ENCODE peak calls at places on chromosomes 12 and 14, in nine cellular contexts. One of them, this sample, is unnamed.

GRCh38 chr14:65462411-65462810 is 49.9 kb downstream of the FUT8 start:
- DNase-seq in fibroblast of lung: peak
- DNase-seq in CD8-positive, alpha-beta T cell: no peak
- DNase-seq in left ventricle myocardium inferior: no peak
- DNase-seq in gastrocnemius medialis: no peak
- DNase-seq in BE2C: no peak
- DNase-seq in Caco-2: no peak
- DNase-seq in left lung: no peak
- DNase-seq in mammary epithelial cell: peak
- DNase-seq in this sample: peak

GRCh38 chr14:54549862-54550261 is 17.1 kb upstream of the SAMD4A start:
- DNase-seq in fibroblast of lung: peak
- DNase-seq in CD8-positive, alpha-beta T cell: no peak
- DNase-seq in left ventricle myocardium inferior: no peak
- DNase-seq in gastrocnemius medialis: no peak
- DNase-seq in BE2C: no peak
- DNase-seq in Caco-2: no peak
- DNase-seq in left lung: no peak
- DNase-seq in mammary epithelial cell: no peak
- DNase-seq in this sample: no peak

GRCh38 chr14:93772263-93772662 is 16.0 kb downstream of the PRIMA1 start:
- DNase-seq in fibroblast of lung: no peak
- DNase-seq in CD8-positive, alpha-beta T cell: no peak
- DNase-seq in left ventricle myocardium inferior: no peak
- DNase-seq in gastrocnemius medialis: peak
- DNase-seq in BE2C: no peak
- DNase-seq in Caco-2: no peak
- DNase-seq in left lung: no peak
- DNase-seq in mammary epithelial cell: no peak
- DNase-seq in this sample: no peak

GRCh38 chr14:29906256-29906885 is 21.3 kb downstream of the PRKD1 start:
- DNase-seq in fibroblast of lung: peak
- DNase-seq in CD8-positive, alpha-beta T cell: no peak
- DNase-seq in left ventricle myocardium inferior: no peak
- DNase-seq in gastrocnemius medialis: no peak
- DNase-seq in BE2C: no peak
- DNase-seq in Caco-2: no peak
- DNase-seq in left lung: no peak
- DNase-seq in mammary epithelial cell: peak
- DNase-seq in this sample: no peak

GRCh38 chr12:51818567-51819300 is 29.8 kb downstream of the FIGNL2 start:
- DNase-seq in fibroblast of lung: peak
- DNase-seq in CD8-positive, alpha-beta T cell: no peak
- DNase-seq in left ventricle myocardium inferior: no peak
- DNase-seq in gastrocnemius medialis: no peak
- DNase-seq in BE2C: no peak
- DNase-seq in Caco-2: no peak
- DNase-seq in left lung: no peak
- DNase-seq in mammary epithelial cell: no peak
- DNase-seq in this sample: peak

GRCh38 chr12:68279227-68280054 is 26.0 kb upstream of the IL22 start:
- DNase-seq in fibroblast of lung: peak
- DNase-seq in CD8-positive, alpha-beta T cell: no peak
- DNase-seq in left ventricle myocardium inferior: no peak
- DNase-seq in gastrocnemius medialis: no peak
- DNase-seq in BE2C: peak
- DNase-seq in Caco-2: no peak
- DNase-seq in left lung: no peak
- DNase-seq in mammary epithelial cell: no peak
- DNase-seq in this sample: no peak

GRCh38 chr12:113181975-113182374 is 3.3 kb downstream of the DDX54 start:
- DNase-seq in fibroblast of lung: no peak
- DNase-seq in CD8-positive, alpha-beta T cell: no peak
- DNase-seq in left ventricle myocardium inferior: no peak
- DNase-seq in gastrocnemius medialis: no peak
- DNase-seq in BE2C: no peak
- DNase-seq in Caco-2: no peak
- DNase-seq in left lung: no peak
- DNase-seq in mammary epithelial cell: no peak
- DNase-seq in this sample: no peak

GRCh38 chr12:76226397-76226796 is 121.8 kb downstream of the BBS10 start:
- DNase-seq in fibroblast of lung: peak
- DNase-seq in CD8-positive, alpha-beta T cell: no peak
- DNase-seq in left ventricle myocardium inferior: no peak
- DNase-seq in gastrocnemius medialis: no peak
- DNase-seq in BE2C: no peak
- DNase-seq in Caco-2: no peak
- DNase-seq in left lung: no peak
- DNase-seq in mammary epithelial cell: no peak
- DNase-seq in this sample: no peak

GRCh38 chr12:104216461-104217058 is 981 bp downstream of the TXNRD1 start:
- DNase-seq in fibroblast of lung: no peak
- DNase-seq in CD8-positive, alpha-beta T cell: no peak
- DNase-seq in left ventricle myocardium inferior: no peak
- DNase-seq in gastrocnemius medialis: no peak
- DNase-seq in BE2C: no peak
- DNase-seq in Caco-2: no peak
- DNase-seq in left lung: no peak
- DNase-seq in mammary epithelial cell: no peak
- DNase-seq in this sample: no peak

GRCh38 chr12:104218935-104219334 is 3.4 kb downstream of the TXNRD1 start:
- DNase-seq in fibroblast of lung: peak
- DNase-seq in CD8-positive, alpha-beta T cell: no peak
- DNase-seq in left ventricle myocardium inferior: no peak
- DNase-seq in gastrocnemius medialis: no peak
- DNase-seq in BE2C: no peak
- DNase-seq in Caco-2: no peak
- DNase-seq in left lung: no peak
- DNase-seq in mammary epithelial cell: peak
- DNase-seq in this sample: no peak

GRCh38 chr12:104220931-104221330 is 5.4 kb downstream of the TXNRD1 start:
- DNase-seq in fibroblast of lung: no peak
- DNase-seq in CD8-positive, alpha-beta T cell: no peak
- DNase-seq in left ventricle myocardium inferior: no peak
- DNase-seq in gastrocnemius medialis: no peak
- DNase-seq in BE2C: no peak
- DNase-seq in Caco-2: no peak
- DNase-seq in left lung: no peak
- DNase-seq in mammary epithelial cell: no peak
- DNase-seq in this sample: no peak

GRCh38 chr12:104219908-104220404 is 4.4 kb downstream of the TXNRD1 start:
- DNase-seq in fibroblast of lung: peak
- DNase-seq in CD8-positive, alpha-beta T cell: peak
- DNase-seq in left ventricle myocardium inferior: no peak
- DNase-seq in gastrocnemius medialis: no peak
- DNase-seq in BE2C: peak
- DNase-seq in Caco-2: peak
- DNase-seq in left lung: no peak
- DNase-seq in mammary epithelial cell: peak
- DNase-seq in this sample: no peak

GRCh38 chr12:104219361-104219892 is 3.8 kb downstream of the TXNRD1 start:
- DNase-seq in fibroblast of lung: peak
- DNase-seq in CD8-positive, alpha-beta T cell: no peak
- DNase-seq in left ventricle myocardium inferior: no peak
- DNase-seq in gastrocnemius medialis: no peak
- DNase-seq in BE2C: no peak
- DNase-seq in Caco-2: no peak
- DNase-seq in left lung: no peak
- DNase-seq in mammary epithelial cell: peak
- DNase-seq in this sample: peak
- H3K4me3 ChIP-seq in fibroblast of lung: no peak
- H3K4me3 ChIP-seq in CD8-positive, alpha-beta T cell: no peak
- H3K4me3 ChIP-seq in left ventricle myocardium inferior: no peak
- H3K4me3 ChIP-seq in gastrocnemius medialis: no peak
- H3K4me3 ChIP-seq in BE2C: no peak
- H3K4me3 ChIP-seq in Caco-2: no peak
- H3K4me3 ChIP-seq in left lung: no peak
- H3K4me3 ChIP-seq in mammary epithelial cell: no peak
- H3K4me3 ChIP-seq in this sample: no peak

GRCh38 chr14:100861188-100861936 is 35.4 kb downstream of the MEG3 start:
- DNase-seq in fibroblast of lung: no peak
- DNase-seq in CD8-positive, alpha-beta T cell: no peak
- DNase-seq in left ventricle myocardium inferior: peak
- DNase-seq in gastrocnemius medialis: no peak
- DNase-seq in BE2C: no peak
- DNase-seq in Caco-2: no peak
- DNase-seq in left lung: peak
- DNase-seq in mammary epithelial cell: no peak
- DNase-seq in this sample: no peak

GRCh38 chr14:100861937-100862247 is 36.0 kb downstream of the MEG3 start:
- DNase-seq in fibroblast of lung: no peak
- DNase-seq in CD8-positive, alpha-beta T cell: no peak
- DNase-seq in left ventricle myocardium inferior: no peak
- DNase-seq in gastrocnemius medialis: no peak
- DNase-seq in BE2C: no peak
- DNase-seq in Caco-2: no peak
- DNase-seq in left lung: no peak
- DNase-seq in mammary epithelial cell: no peak
- DNase-seq in this sample: no peak

GRCh38 chr14:100860556-100861187 is 34.8 kb downstream of the MEG3 start:
- DNase-seq in fibroblast of lung: no peak
- DNase-seq in CD8-positive, alpha-beta T cell: no peak
- DNase-seq in left ventricle myocardium inferior: peak
- DNase-seq in gastrocnemius medialis: no peak
- DNase-seq in BE2C: no peak
- DNase-seq in Caco-2: no peak
- DNase-seq in left lung: peak
- DNase-seq in mammary epithelial cell: no peak
- DNase-seq in this sample: no peak

GRCh38 chr14:100862793-100863192 is 36.9 kb downstream of the MEG3 start:
- DNase-seq in fibroblast of lung: no peak
- DNase-seq in CD8-positive, alpha-beta T cell: no peak
- DNase-seq in left ventricle myocardium inferior: no peak
- DNase-seq in gastrocnemius medialis: no peak
- DNase-seq in BE2C: no peak
- DNase-seq in Caco-2: no peak
- DNase-seq in left lung: no peak
- DNase-seq in mammary epithelial cell: no peak
- DNase-seq in this sample: no peak

GRCh38 chr14:100862277-100862676 is 36.4 kb downstream of the MEG3 start:
- DNase-seq in fibroblast of lung: peak
- DNase-seq in CD8-positive, alpha-beta T cell: no peak
- DNase-seq in left ventricle myocardium inferior: peak
- DNase-seq in gastrocnemius medialis: no peak
- DNase-seq in BE2C: no peak
- DNase-seq in Caco-2: no peak
- DNase-seq in left lung: peak
- DNase-seq in mammary epithelial cell: peak
- DNase-seq in this sample: no peak
- TF ChIP-seq CTCF in fibroblast of lung: no peak
- TF ChIP-seq CTCF in CD8-positive, alpha-beta T cell: no peak
- TF ChIP-seq CTCF in left ventricle myocardium inferior: no peak
- TF ChIP-seq CTCF in gastrocnemius medialis: no peak
- TF ChIP-seq CTCF in BE2C: no peak
- TF ChIP-seq CTCF in Caco-2: no peak
- TF ChIP-seq CTCF in left lung: no peak
- TF ChIP-seq CTCF in mammary epithelial cell: no peak
- TF ChIP-seq CTCF in this sample: no peak

DNA sequence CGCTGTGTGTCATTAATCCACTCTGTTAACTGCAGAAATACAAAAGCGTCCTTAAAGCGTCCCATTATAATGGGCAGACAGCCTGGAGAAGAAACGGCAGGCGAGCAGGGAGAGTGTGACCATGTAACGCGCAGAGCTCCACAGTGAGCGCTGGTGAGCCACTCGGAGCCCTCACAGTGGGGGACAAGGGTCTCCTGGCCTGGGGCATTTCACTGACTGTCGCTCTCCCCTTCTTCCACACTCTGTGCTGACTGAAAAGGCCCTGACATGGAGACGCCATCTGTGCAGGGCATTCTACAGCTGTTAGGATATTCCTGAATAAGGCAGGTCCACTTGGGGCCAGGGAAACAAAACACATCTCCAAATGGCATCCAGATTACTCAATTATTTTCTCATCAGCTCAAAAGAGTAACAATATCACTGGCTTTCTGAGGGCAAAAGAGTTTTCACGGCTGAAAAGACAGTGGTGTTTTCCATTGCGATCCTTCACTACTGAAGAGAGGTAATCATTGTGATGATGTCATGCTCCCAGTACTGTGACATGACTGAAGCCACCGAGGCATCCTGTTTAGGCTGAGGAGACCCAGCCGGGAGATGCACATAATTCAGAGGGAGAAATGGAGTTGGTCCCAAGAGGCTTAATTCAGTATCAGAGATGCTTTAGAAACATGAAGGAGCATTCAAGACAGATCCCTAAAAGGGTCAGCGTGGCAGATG is 24.1 kb downstream of the CCDC92 start:
- DNase-seq in fibroblast of lung: no peak
- DNase-seq in CD8-positive, alpha-beta T cell: no peak
- DNase-seq in left ventricle myocardium inferior: no peak
- DNase-seq in gastrocnemius medialis: no peak
- DNase-seq in BE2C: no peak
- DNase-seq in Caco-2: no peak
- DNase-seq in left lung: no peak
- DNase-seq in mammary epithelial cell: no peak
- DNase-seq in this sample: no peak
- H3K4me3 ChIP-seq in fibroblast of lung: no peak
- H3K4me3 ChIP-seq in CD8-positive, alpha-beta T cell: no peak
- H3K4me3 ChIP-seq in left ventricle myocardium inferior: no peak
- H3K4me3 ChIP-seq in gastrocnemius medialis: no peak
- H3K4me3 ChIP-seq in BE2C: no peak
- H3K4me3 ChIP-seq in Caco-2: no peak
- H3K4me3 ChIP-seq in left lung: no peak
- H3K4me3 ChIP-seq in mammary epithelial cell: no peak
- H3K4me3 ChIP-seq in this sample: no peak

GRCh38 chr14:77154421-77154820 is 12.8 kb upstream of the ZDHHC22 start:
- DNase-seq in fibroblast of lung: no peak
- DNase-seq in CD8-positive, alpha-beta T cell: no peak
- DNase-seq in left ventricle myocardium inferior: no peak
- DNase-seq in gastrocnemius medialis: no peak
- DNase-seq in BE2C: no peak
- DNase-seq in Caco-2: no peak
- DNase-seq in left lung: no peak
- DNase-seq in mammary epithelial cell: no peak
- DNase-seq in this sample: no peak

GRCh38 chr14:77155083-77155482 is 13.5 kb upstream of the ZDHHC22 start:
- DNase-seq in fibroblast of lung: no peak
- DNase-seq in CD8-positive, alpha-beta T cell: no peak
- DNase-seq in left ventricle myocardium inferior: no peak
- DNase-seq in gastrocnemius medialis: no peak
- DNase-seq in BE2C: no peak
- DNase-seq in Caco-2: no peak
- DNase-seq in left lung: no peak
- DNase-seq in mammary epithelial cell: no peak
- DNase-seq in this sample: no peak

GRCh38 chr14:77151245-77151644 is 9.7 kb upstream of the ZDHHC22 start:
- DNase-seq in fibroblast of lung: no peak
- DNase-seq in CD8-positive, alpha-beta T cell: no peak
- DNase-seq in left ventricle myocardium inferior: no peak
- DNase-seq in gastrocnemius medialis: no peak
- DNase-seq in BE2C: peak
- DNase-seq in Caco-2: no peak
- DNase-seq in left lung: no peak
- DNase-seq in mammary epithelial cell: no peak
- DNase-seq in this sample: no peak

GRCh38 chr14:77153802-77154201 is 12.2 kb upstream of the ZDHHC22 start:
- DNase-seq in fibroblast of lung: no peak
- DNase-seq in CD8-positive, alpha-beta T cell: no peak
- DNase-seq in left ventricle myocardium inferior: no peak
- DNase-seq in gastrocnemius medialis: no peak
- DNase-seq in BE2C: no peak
- DNase-seq in Caco-2: no peak
- DNase-seq in left lung: no peak
- DNase-seq in mammary epithelial cell: no peak
- DNase-seq in this sample: no peak

DNA sequence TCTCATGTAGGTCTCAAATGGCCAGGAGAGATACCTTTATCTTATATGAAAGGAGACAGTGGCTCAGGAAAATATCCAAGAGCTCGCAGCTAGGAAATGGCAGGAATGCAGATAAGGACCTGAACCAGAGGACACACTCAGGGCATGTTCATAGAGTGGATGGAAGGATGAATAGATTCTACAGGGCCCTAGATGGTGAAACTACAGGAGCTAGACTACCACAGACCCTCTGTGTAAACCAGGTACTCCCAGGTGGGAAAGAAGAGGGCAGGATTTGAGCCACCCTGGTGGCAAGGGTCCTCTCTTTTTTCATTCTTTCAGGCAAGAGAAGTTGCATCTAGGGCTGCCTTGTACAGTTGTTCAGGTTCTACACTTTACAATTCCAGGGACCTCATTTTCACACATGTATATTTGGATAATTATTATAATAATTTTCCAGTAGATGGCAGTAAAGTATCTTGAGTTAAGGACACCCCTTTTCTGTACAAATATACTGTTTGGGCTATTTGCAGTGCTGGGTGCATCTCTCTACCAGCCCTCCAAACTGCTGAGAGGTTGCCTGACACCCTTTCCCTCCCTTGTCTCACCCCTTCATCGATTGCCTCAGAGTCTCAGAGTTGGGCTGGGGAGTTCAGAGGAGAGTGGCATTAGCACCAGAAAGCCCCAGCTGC is 10.5 kb upstream of the ZDHHC22 start:
- DNase-seq in fibroblast of lung: peak
- DNase-seq in CD8-positive, alpha-beta T cell: no peak
- DNase-seq in left ventricle myocardium inferior: no peak
- DNase-seq in gastrocnemius medialis: no peak
- DNase-seq in BE2C: peak
- DNase-seq in Caco-2: no peak
- DNase-seq in left lung: no peak
- DNase-seq in mammary epithelial cell: peak
- DNase-seq in this sample: no peak
- TF ChIP-seq CTCF in fibroblast of lung: no peak
- TF ChIP-seq CTCF in CD8-positive, alpha-beta T cell: peak
- TF ChIP-seq CTCF in left ventricle myocardium inferior: peak
- TF ChIP-seq CTCF in gastrocnemius medialis: no peak
- TF ChIP-seq CTCF in BE2C: peak
- TF ChIP-seq CTCF in Caco-2: no peak
- TF ChIP-seq CTCF in left lung: no peak
- TF ChIP-seq CTCF in mammary epithelial cell: peak
- TF ChIP-seq CTCF in this sample: peak